ENCODE peak calls at places on chromosomes 16 and 17, in eight cellular contexts. L, Y, E, W, K, D, R and I are unnamed samples.
A peak's percentile ranks its signal among the peaks of the same experiment; 100 is the strongest.

GRCh38 chr17:3512512-3513171 is 36.8 kb downstream of the ASPA start:
- DNase-seq in L (no peak), Y (no peak), E (peak; percentile 59), W (peak; percentile 8), K (no peak), D (peak; percentile 56), R (no peak), I (peak; percentile 82)

GRCh38 chr17:80920406-80920805 is 71.2 kb upstream of the CHMP6 start:
- DNase-seq in L (no peak), Y (no peak), E (no peak), W (no peak), K (no peak), D (no peak), R (no peak), I (no peak)

GRCh38 chr17:66635646-66636045 is 199.3 kb upstream of the CACNG5 start:
- DNase-seq in L (no peak), Y (no peak), E (no peak), W (no peak), K (no peak), D (no peak), R (no peak), I (no peak)

GRCh38 chr17:48441231-48441711 is 11.3 kb upstream of the SKAP1 start:
- DNase-seq in L (no peak), Y (no peak), E (no peak), W (no peak), K (no peak), D (no peak), R (peak; percentile 71), I (no peak)

GRCh38 chr16:85313541-85314208 is 201.4 kb upstream of the CIBAR2 start:
- DNase-seq in L (no peak), Y (no peak), E (no peak), W (peak; percentile 23), K (no peak), D (peak; percentile 77), R (no peak), I (no peak)

GRCh38 chr17:7982171-7982570 is 20.2 kb upstream of the GUCY2D start:
- DNase-seq in L (no peak), Y (no peak), E (peak; percentile 65), W (peak; percentile 69), K (no peak), D (no peak), R (no peak), I (peak; percentile 54)

GRCh38 chr16:85195884-85196816 is 83.9 kb upstream of the CIBAR2 start:
- DNase-seq in L (no peak), Y (no peak), E (no peak), W (no peak), K (no peak), D (no peak), R (no peak), I (no peak)

GRCh38 chr16:30524575-30525571 is 1.5 kb downstream of the ZNF768 start:
- DNase-seq in L (no peak), Y (no peak), E (no peak), W (no peak), K (no peak), D (no peak), R (no peak), I (no peak)

GRCh38 chr17:44174427-44174826 is 3.9 kb downstream of the ASB16 start:
- DNase-seq in L (no peak), Y (no peak), E (no peak), W (no peak), K (no peak), D (no peak), R (no peak), I (no peak)

GRCh38 chr17:55672585-55673501 is 49.8 kb downstream of the TMEM100 start:
- DNase-seq in L (no peak), Y (no peak), E (peak; percentile 30), W (no peak), K (no peak), D (no peak), R (no peak), I (no peak)

GRCh38 chr17:63082273-63082861 is 116.3 kb downstream of the TANC2 start:
- DNase-seq in L (no peak), Y (peak; percentile 7), E (peak; percentile 9), W (peak; percentile 30), K (peak; percentile 26), D (no peak), R (peak; percentile 39), I (no peak)

GRCh38 chr17:42670199-42670924 is 6.4 kb downstream of the PLEKHH3 start:
- DNase-seq in L (no peak), Y (no peak), E (no peak), W (no peak), K (no peak), D (no peak), R (peak; percentile 87), I (no peak)

GRCh38 chr17:40091691-40092397 is 8.5 kb downstream of the NR1D1 start:
- DNase-seq in L (no peak), Y (no peak), E (no peak), W (no peak), K (no peak), D (peak; percentile 32), R (no peak), I (no peak)

GRCh38 chr17:17590141-17590735 is 1.3 kb downstream of the PEMT start:
- DNase-seq in L (no peak), Y (no peak), E (no peak), W (no peak), K (no peak), D (no peak), R (no peak), I (no peak)

GRCh38 chr17:21542991-21543390 is 149.3 kb upstream of the KCNJ18 start:
- DNase-seq in L (no peak), Y (no peak), E (no peak), W (no peak), K (no peak), D (peak; percentile 6), R (no peak), I (no peak)

DNA sequence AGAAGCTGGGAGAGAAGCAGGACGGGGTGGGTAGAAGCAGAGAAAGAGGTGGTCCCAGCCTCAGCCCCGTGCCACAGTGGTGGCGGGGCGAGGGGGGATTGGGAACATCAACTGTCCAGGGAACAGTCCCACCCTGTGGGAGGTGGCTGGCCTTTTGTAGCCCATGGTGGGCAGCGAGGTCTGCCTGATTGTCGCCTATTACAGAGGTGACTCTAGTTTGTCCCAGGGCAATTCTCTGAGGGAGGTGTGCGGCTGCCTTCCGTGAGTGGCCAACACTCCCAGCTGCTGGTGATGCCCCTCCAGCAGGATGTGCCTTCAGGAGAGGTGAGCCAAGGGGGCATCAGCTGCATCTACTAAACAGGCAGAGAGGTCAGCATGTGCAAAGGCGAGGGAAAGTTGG is 5.0 kb upstream of the BRD7 start:
- DNase-seq in L (no peak), Y (no peak), E (no peak), W (no peak), K (no peak), D (no peak), R (no peak), I (no peak)
- TF ChIP-seq CTCF in L (no peak), Y (no peak), E (no peak), W (no peak), K (no peak), D (no peak), R (no peak), I (no peak)

DNA sequence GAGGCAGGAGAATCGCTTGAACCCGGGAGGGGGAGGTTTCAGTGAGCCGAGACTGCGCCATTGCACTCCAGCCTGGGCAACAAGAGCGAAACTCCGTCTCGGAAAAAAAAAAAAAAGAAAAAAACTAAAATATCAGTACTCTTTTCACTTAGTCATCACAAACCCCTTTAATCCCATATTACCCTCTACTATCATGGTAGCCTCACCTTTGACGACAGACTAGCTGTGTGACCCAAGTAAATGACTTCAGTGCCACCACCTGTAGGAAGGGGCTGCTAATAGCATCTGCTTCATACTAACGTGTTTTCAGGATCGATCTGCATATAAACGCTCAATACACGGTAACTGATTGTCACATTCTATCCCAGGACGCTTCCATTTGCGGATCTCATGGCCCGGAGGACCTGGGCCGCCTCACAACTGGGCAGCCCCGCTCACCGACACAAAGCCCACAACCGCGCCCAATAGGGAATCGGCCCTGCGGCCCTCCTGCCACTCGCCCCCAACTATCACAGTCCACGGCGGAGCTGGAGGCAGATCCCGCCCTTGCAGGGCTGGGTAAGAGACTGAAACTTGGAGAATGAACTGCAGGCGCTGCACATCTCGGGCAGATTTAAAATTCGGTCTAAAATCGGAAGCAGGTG is 1.1 kb upstream of the ZNF263 start:
- DNase-seq in L (no peak), Y (no peak), E (no peak), W (no peak), K (no peak), D (no peak), R (no peak), I (no peak)
- TF ChIP-seq CTCF in L (no peak), Y (no peak), E (no peak), W (peak; percentile 12), K (no peak), D (no peak), R (no peak), I (no peak)

DNA sequence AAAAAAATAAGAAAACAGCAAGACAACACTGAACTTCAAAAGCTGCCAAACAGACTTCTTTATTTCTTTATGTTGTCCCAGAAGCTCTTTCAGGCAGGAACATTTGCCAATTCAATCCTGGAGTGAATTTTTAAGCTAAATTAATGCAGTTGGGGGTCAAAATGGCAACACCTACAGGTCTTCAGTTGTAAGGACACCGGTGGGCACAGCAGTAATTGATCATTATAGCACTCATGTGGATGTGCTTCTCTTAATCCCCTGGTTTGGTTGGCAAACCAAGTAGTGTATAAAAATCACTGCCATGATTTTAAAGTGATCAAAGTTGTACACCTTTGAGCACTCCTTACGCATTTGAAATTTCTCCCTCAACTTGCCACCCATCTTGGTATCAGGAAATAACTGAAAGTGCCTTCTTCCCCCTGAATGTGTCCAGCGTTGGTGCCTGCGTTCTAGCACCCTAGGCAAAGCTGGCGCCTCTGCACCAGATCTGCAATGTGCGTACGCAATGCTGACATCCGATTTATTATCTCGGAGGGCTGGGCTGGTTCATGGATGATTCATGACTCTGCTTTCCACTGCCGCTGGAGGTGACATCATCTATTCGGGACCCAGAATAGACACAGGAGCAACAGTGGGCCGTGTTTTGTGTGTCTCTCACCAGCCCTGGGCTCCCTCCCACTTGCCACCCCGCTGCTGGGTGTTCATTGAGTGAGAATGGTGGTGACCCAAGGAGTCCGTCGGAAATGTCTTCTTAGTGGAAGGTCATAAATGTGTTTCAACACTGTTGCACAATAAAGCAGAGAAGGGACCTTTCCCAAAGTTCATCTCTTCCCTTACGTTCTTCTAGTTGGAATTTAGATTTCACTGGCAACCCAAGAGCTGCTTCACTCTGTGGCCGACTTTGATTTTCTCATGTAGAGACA is 203.4 kb downstream of the CCDC182 start:
- DNase-seq in L (no peak), Y (no peak), E (no peak), W (no peak), K (peak; percentile 85), D (no peak), R (no peak), I (no peak)
- TF ChIP-seq CTCF in L (no peak), Y (no peak), E (no peak), W (no peak), K (no peak), D (no peak), R (no peak), I (no peak)

GRCh38 chr17:34349748-34350147 is 6.5 kb upstream of the CCL13 start:
- DNase-seq in L (no peak), Y (no peak), E (no peak), W (no peak), K (no peak), D (peak; percentile 6), R (no peak), I (no peak)
- TF ChIP-seq CTCF in L (no peak), Y (no peak), E (no peak), W (no peak), K (no peak), D (no peak), R (no peak), I (no peak)

GRCh38 chr16:89999831-90000574 is 19.3 kb downstream of the DBNDD1 start:
- DNase-seq in L (no peak), Y (no peak), E (no peak), W (no peak), K (no peak), D (no peak), R (no peak), I (no peak)
- TF ChIP-seq CTCF in L (no peak), Y (no peak), E (no peak), W (peak; percentile 32), K (no peak), D (no peak), R (no peak), I (no peak)